ENCODE peak calls at places on chromosomes 16 and 17, in ten cellular contexts. N is pancreas; G is Caco-2; H is cardiac muscle cell; M is upper lobe of right lung; Z is CD4-positive, CD25-positive, alpha-beta regulatory T cell; Y is fibroblast of lung; I is fibroblast of mammary gland; U is BJ; P is HL-60. T is an unnamed sample.

GRCh38 chr17:17140590-17140980 is 65.5 kb downstream of the PLD6 start:
- DNase-seq in N (no peak), G (no peak), H (peak; percentile 55), M (no peak), Z (no peak), Y (peak; percentile 48), I (peak; percentile 73), U (peak; percentile 8), P (no peak), T (no peak)

GRCh38 chr17:19341641-19342610 is 20.6 kb downstream of the B9D1 start:
- DNase-seq in N (peak; percentile 49), G (peak; percentile 29), H (peak; percentile 63), M (peak; percentile 59), Z (no peak), Y (peak; percentile 39), I (no peak), U (no peak), P (no peak), T (no peak)

GRCh38 chr17:65155622-65156021 is 18.5 kb downstream of the RGS9 start:
- DNase-seq in N (no peak), G (no peak), H (no peak), M (no peak), Z (no peak), Y (no peak), I (no peak), U (no peak), P (no peak), T (no peak)

GRCh38 chr16:3882531-3882930 is 2.0 kb upstream of the CREBBP start:
- DNase-seq in N (no peak), G (no peak), H (no peak), M (no peak), Z (no peak), Y (no peak), I (no peak), U (no peak), P (no peak), T (no peak)

GRCh38 chr16:64437706-64438329 is 684.0 kb downstream of the CDH11 start:
- DNase-seq in N (no peak), G (no peak), H (peak; percentile 25), M (no peak), Z (no peak), Y (no peak), I (no peak), U (no peak), P (no peak), T (no peak)

GRCh38 chr16:87535855-87536794 is 43.3 kb upstream of the ZCCHC14 start:
- DNase-seq in N (no peak), G (no peak), H (no peak), M (no peak), Z (no peak), Y (no peak), I (no peak), U (no peak), P (no peak), T (no peak)

GRCh38 chr16:11389631-11390565 is 44.6 kb downstream of the RMI2 start:
- DNase-seq in N (peak; percentile 51), G (no peak), H (no peak), M (no peak), Z (peak; percentile 22), Y (no peak), I (no peak), U (no peak), P (no peak), T (no peak)

GRCh38 chr17:1193300-1193699 is 13.5 kb upstream of the ABR start:
- DNase-seq in N (no peak), G (no peak), H (no peak), M (no peak), Z (no peak), Y (no peak), I (no peak), U (no peak), P (no peak), T (no peak)

GRCh38 chr16:87076950-87077749 is 240.0 kb downstream of the C16orf95 start:
- DNase-seq in N (peak; percentile 84), G (peak; percentile 63), H (peak; percentile 64), M (peak; percentile 80), Z (peak; percentile 47), Y (peak; percentile 59), I (peak; percentile 68), U (no peak), P (no peak), T (peak; percentile 71)

GRCh38 chr17:27518750-27519521 is 62.7 kb downstream of the KSR1 start:
- DNase-seq in N (no peak), G (no peak), H (no peak), M (no peak), Z (no peak), Y (no peak), I (no peak), U (no peak), P (no peak), T (no peak)
- H3K4me3 ChIP-seq in N (no peak overlapping the region), G (no peak overlapping the region), H (no peak overlapping the region), M (no peak overlapping the region), Z (no peak overlapping the region), Y (no peak overlapping the region), I (no peak overlapping the region), U (no peak overlapping the region), P (no peak overlapping the region), T (no peak overlapping the region)

GRCh38 chr16:152141-153128 is at the start of gene HBZ:
- DNase-seq in N (no peak), G (no peak), H (no peak), M (no peak), Z (no peak), Y (no peak), I (no peak), U (no peak), P (no peak), T (no peak)

GRCh38 chr16:149024-149675 is 3.3 kb upstream of the HBZ start:
- DNase-seq in N (no peak), G (no peak), H (peak; percentile 13), M (no peak), Z (no peak), Y (peak; percentile 45), I (peak; percentile 21), U (no peak), P (no peak), T (no peak)

GRCh38 chr16:155031-155398 is 2.6 kb downstream of the HBZ start:
- DNase-seq in N (no peak), G (no peak), H (no peak), M (no peak), Z (no peak), Y (no peak), I (no peak), U (no peak), P (no peak), T (no peak)

GRCh38 chr16:159136-159849 is 6.5 kb upstream of the HBM start:
- DNase-seq in N (no peak), G (no peak), H (no peak), M (no peak), Z (no peak), Y (no peak), I (no peak), U (no peak), P (no peak), T (no peak)

GRCh38 chr16:154223-155030 is 2.0 kb downstream of the HBZ start:
- DNase-seq in N (no peak), G (peak; percentile 57), H (peak; percentile 35), M (peak; percentile 68), Z (no peak), Y (peak; percentile 26), I (peak; percentile 24), U (no peak), P (no peak), T (peak; percentile 31)
- H3K4me3 ChIP-seq in N (peak overlapping the region; percentile 44), G (peak overlapping the region; percentile 38), H (peak overlapping the region; percentile 53), M (peak overlapping the region; percentile 48), Z (no peak overlapping the region), Y (peak overlapping the region; percentile 54), I (peak overlapping the region; percentile 48), U (peak overlapping the region; percentile 46), P (peak overlapping the region; percentile 39), T (peak overlapping the region; percentile 37)

GRCh38 chr17:56976941-56977570 is 875 bp upstream of the SCPEP1 start:
- DNase-seq in N (no peak), G (no peak), H (peak; percentile 16), M (no peak), Z (no peak), Y (no peak), I (no peak), U (no peak), P (no peak), T (no peak)
- H3K4me3 ChIP-seq in N (no peak overlapping the region), G (no peak overlapping the region), H (peak overlapping the region; percentile 38), M (peak overlapping the region; percentile 65), Z (peak overlapping the region; percentile 71), Y (peak overlapping the region; percentile 74), I (peak overlapping the region; percentile 84), U (no peak overlapping the region), P (no peak overlapping the region), T (peak overlapping the region; percentile 60)

GRCh38 chr16:75252049-75252864 is 833 bp upstream of the BCAR1 start:
- DNase-seq in N (no peak), G (no peak), H (no peak), M (no peak), Z (no peak), Y (no peak), I (no peak), U (no peak), P (no peak), T (no peak)

GRCh38 chr16:75251280-75252048 is at the start of gene BCAR1:
- DNase-seq in N (peak; percentile 95), G (peak; percentile 94), H (peak; percentile 96), M (peak; percentile 96), Z (no peak), Y (peak; percentile 92), I (peak; percentile 94), U (peak; percentile 71), P (no peak), T (peak; percentile 92)

GRCh38 chr16:75250809-75251279 is 580 bp downstream of the BCAR1 start:
- DNase-seq in N (peak; percentile 89), G (peak; percentile 83), H (no peak), M (peak; percentile 86), Z (no peak), Y (no peak), I (no peak), U (no peak), P (no peak), T (no peak)

GRCh38 chr16:75254359-75254837 is 3.0 kb upstream of the BCAR1 start:
- DNase-seq in N (no peak), G (no peak), H (peak; percentile 63), M (peak; percentile 70), Z (no peak), Y (peak; percentile 78), I (peak; percentile 73), U (no peak), P (no peak), T (peak; percentile 4)

DNA sequence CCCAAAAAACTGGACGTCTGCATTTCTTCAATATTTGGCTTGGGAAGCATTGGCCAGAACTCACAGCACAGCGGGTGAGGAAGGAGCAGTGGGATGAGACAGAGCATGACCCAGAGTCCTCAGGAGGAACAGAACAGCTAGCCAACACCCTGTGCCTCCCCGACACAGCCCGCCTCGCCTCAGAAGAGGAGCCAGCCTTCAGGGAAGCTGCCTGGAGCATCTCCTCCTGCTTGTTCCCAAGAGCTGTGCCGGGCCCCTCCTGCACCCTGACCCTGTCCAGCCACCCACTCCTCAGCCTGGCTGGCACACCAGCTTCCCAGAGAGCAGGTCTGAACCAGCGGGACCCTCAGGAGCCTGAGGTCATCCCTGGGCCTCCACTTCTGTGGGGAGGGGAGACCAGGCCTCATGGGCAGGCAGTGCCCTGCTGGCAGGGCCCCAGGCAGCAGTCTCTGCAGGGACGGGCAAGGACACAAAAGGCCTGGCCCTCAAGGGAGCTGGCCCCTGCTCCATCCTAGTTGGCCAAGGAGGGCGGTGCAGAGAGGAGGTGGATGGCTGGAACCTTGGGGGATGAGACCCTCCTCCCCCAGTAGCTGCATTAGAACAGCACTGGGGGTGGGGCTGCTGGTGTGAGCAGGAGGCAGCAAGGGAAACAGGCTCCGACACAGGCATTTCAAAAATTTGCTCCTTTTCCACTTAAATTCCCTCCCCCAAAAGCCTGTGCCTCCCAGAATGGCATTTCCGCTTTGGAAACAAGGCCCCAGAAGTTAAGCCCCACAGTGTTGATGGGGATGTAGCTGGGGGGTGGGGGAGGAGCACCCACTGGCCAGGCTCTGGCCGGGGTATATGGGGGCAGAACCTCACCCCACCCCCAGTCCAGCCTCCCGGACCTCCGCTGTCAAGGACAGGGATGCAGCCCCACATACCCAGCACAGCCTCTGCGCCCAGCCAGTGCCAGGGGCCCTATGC is 1.8 kb upstream of the BCAR1 start:
- DNase-seq in N (no peak), G (no peak), H (peak; percentile 92), M (peak; percentile 63), Z (no peak), Y (peak; percentile 52), I (peak; percentile 49), U (no peak), P (no peak), T (no peak)
- H3K4me3 ChIP-seq in N (no peak overlapping the region), G (no peak overlapping the region), H (no peak overlapping the region), M (peak overlapping the region; percentile 5), Z (no peak overlapping the region), Y (no peak overlapping the region), I (no peak overlapping the region), U (peak overlapping the region; percentile 14), P (no peak overlapping the region), T (no peak overlapping the region)

T was measured in WERI-Rb-1.